ENCODE peak calls at places on chromosome 4, in seven cellular contexts. B, S, Z, Q, F, R and J are unnamed samples.
A peak's percentile ranks its signal among the peaks of the same experiment; 100 is the strongest.

GRCh38 chr4:81714251-81714650 is 242.5 kb upstream of the RASGEF1B start:
- DNase-seq in B (no peak), S (no peak), Z (no peak), Q (no peak), F (no peak), R (no peak), J (no peak)

GRCh38 chr4:8589831-8590545 is 2.6 kb upstream of the CPZ start:
- DNase-seq in B (no peak), S (peak; percentile 60), Z (no peak), Q (no peak), F (no peak), R (no peak), J (no peak)

GRCh38 chr4:686371-687040 is 2.4 kb downstream of the SLC49A3 start:
- DNase-seq in B (no peak), S (no peak), Z (no peak), Q (no peak), F (no peak), R (no peak), J (no peak)

GRCh38 chr4:38173935-38174334 is 213.7 kb downstream of the PTTG2 start:
- DNase-seq in B (no peak), S (no peak), Z (no peak), Q (no peak), F (no peak), R (no peak), J (no peak)

GRCh38 chr4:29047341-29048041 is 1672.7 kb upstream of the PCDH7 start:
- DNase-seq in B (no peak), S (no peak), Z (no peak), Q (no peak), F (no peak), R (no peak), J (no peak)

GRCh38 chr4:146957252-146957651 is 11.6 kb upstream of the TTC29 start:
- DNase-seq in B (no peak), S (no peak), Z (no peak), Q (no peak), F (no peak), R (no peak), J (no peak)

GRCh38 chr4:185634066-185634652 is 98.9 kb upstream of the PDLIM3 start:
- DNase-seq in B (no peak), S (peak; percentile 38), Z (peak; percentile 41), Q (peak; percentile 9), F (peak; percentile 8), R (no peak), J (no peak)

GRCh38 chr4:45063166-45063565 is 336.8 kb upstream of the GNPDA2 start:
- DNase-seq in B (no peak), S (no peak), Z (no peak), Q (no peak), F (no peak), R (no peak), J (no peak)

GRCh38 chr4:183987529-183987946 is 82.4 kb downstream of the STOX2 start:
- DNase-seq in B (no peak), S (peak; percentile 80), Z (no peak), Q (no peak), F (peak; percentile 21), R (no peak), J (no peak)

GRCh38 chr4:124386163-124386562 is 326.4 kb downstream of the ANKRD50 start:
- DNase-seq in B (no peak), S (no peak), Z (no peak), Q (no peak), F (no peak), R (no peak), J (no peak)

GRCh38 chr4:89486042-89486441 is 178.4 kb upstream of the GPRIN3 start:
- DNase-seq in B (no peak), S (peak; percentile 22), Z (no peak), Q (no peak), F (no peak), R (no peak), J (no peak)

GRCh38 chr4:86977621-86978184 is 42.9 kb downstream of the AFF1 start:
- DNase-seq in B (peak; percentile 67), S (no peak), Z (no peak), Q (peak; percentile 96), F (peak; percentile 73), R (no peak), J (peak; percentile 24)

GRCh38 chr4:76449824-76450223 is 14.8 kb downstream of the SHROOM3 start:
- DNase-seq in B (no peak), S (no peak), Z (no peak), Q (no peak), F (no peak), R (no peak), J (no peak)

GRCh38 chr4:134027931-134028330 is 173.7 kb downstream of the PABPC4L start:
- DNase-seq in B (no peak), S (no peak), Z (no peak), Q (no peak), F (peak; percentile 12), R (no peak), J (peak; percentile 64)

GRCh38 chr4:147709999-147710398 is 21.9 kb upstream of the ARHGAP10 start:
- DNase-seq in B (no peak), S (no peak), Z (no peak), Q (no peak), F (no peak), R (peak; percentile 32), J (no peak)

GRCh38 chr4:86853209-86853608 is 4.0 kb upstream of the SLC10A6 start:
- DNase-seq in B (no peak), S (no peak), Z (no peak), Q (no peak), F (no peak), R (no peak), J (no peak)

GRCh38 chr4:83548151-83548905 is 12.4 kb downstream of the GPAT3 start:
- DNase-seq in B (peak; percentile 83), S (no peak), Z (peak; percentile 77), Q (peak; percentile 88), F (peak; percentile 99), R (no peak), J (peak; percentile 96)

GRCh38 chr4:87030606-87031441 is 96.0 kb downstream of the AFF1 start:
- DNase-seq in B (no peak), S (peak; percentile 66), Z (no peak), Q (no peak), F (no peak), R (no peak), J (no peak)

GRCh38 chr4:107094332-107094731 is 58.2 kb upstream of the DKK2 start:
- DNase-seq in B (no peak), S (no peak), Z (no peak), Q (peak; percentile 1), F (peak; percentile 32), R (no peak), J (no peak)

GRCh38 chr4:184731056-184731455 is 2.8 kb downstream of the CENPU start:
- DNase-seq in B (no peak), S (no peak), Z (no peak), Q (no peak), F (no peak), R (no peak), J (no peak)

GRCh38 chr4:138062929-138063328 is 179.2 kb downstream of the SLC7A11 start:
- DNase-seq in B (no peak), S (no peak), Z (no peak), Q (no peak), F (no peak), R (no peak), J (no peak)
- TF ChIP-seq SIN3A in B (no peak), S (no peak), Z (no peak), Q (no peak), F (no peak), R (no peak), J (no peak)

GRCh38 chr4:84638092-84638491 is 55.2 kb downstream of the CDS1 start:
- DNase-seq in B (no peak), S (no peak), Z (no peak), Q (peak; percentile 44), F (no peak), R (no peak), J (no peak)

GRCh38 chr4:84631573-84631972 is 48.6 kb downstream of the CDS1 start:
- DNase-seq in B (no peak), S (no peak), Z (no peak), Q (no peak), F (no peak), R (no peak), J (no peak)

GRCh38 chr4:84634961-84635360 is 52.0 kb downstream of the CDS1 start:
- DNase-seq in B (no peak), S (no peak), Z (no peak), Q (no peak), F (no peak), R (no peak), J (no peak)

DNA sequence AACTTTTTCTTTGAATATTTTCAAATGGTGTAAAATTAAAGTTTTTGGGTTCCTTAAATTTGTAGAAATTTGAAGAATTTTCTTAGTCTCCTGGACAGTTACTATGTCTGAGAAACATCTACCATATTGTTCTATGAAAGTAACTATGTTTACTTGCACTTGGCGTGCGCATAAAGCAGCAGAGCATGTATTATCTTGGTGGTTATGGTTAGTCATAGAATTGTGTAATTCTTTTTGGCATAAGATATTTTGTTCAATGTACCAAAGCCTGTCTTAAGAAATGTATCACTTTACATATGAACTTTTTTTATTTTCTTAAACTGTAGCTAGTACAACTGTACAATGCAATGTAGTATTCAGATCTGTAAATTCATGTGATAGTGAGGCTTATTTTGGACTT is 49.2 kb downstream of the CDS1 start:
- DNase-seq in B (no peak), S (no peak), Z (no peak), Q (no peak), F (no peak), R (no peak), J (no peak)
- TF ChIP-seq SIN3A in B (no peak), S (no peak), Z (no peak), Q (no peak), F (no peak), R (no peak), J (no peak)

DNA sequence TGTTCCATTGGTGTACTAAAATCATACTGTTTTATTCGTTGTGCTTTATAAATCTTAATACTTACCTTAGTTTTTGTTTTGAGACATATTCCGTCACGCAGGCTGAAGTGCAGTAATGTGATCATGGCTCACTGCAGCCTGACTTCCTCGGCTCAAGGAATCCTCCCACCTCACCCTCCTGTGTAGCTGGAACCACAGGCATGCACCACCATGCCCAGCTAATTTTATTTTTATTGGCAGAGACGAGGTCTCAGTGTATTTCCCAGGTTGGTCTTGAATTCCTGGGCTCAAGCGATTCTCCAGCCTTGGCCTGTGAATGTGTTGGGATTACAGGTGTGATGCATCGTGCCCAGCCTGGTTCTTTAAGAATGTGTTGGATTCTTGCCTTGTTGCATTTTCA is 24.4 kb upstream of the DCK start:
- DNase-seq in B (no peak), S (no peak), Z (no peak), Q (no peak), F (no peak), R (no peak), J (no peak)
- TF ChIP-seq SIN3A in B (no peak), S (no peak), Z (no peak), Q (no peak), F (no peak), R (no peak), J (no peak)

DNA sequence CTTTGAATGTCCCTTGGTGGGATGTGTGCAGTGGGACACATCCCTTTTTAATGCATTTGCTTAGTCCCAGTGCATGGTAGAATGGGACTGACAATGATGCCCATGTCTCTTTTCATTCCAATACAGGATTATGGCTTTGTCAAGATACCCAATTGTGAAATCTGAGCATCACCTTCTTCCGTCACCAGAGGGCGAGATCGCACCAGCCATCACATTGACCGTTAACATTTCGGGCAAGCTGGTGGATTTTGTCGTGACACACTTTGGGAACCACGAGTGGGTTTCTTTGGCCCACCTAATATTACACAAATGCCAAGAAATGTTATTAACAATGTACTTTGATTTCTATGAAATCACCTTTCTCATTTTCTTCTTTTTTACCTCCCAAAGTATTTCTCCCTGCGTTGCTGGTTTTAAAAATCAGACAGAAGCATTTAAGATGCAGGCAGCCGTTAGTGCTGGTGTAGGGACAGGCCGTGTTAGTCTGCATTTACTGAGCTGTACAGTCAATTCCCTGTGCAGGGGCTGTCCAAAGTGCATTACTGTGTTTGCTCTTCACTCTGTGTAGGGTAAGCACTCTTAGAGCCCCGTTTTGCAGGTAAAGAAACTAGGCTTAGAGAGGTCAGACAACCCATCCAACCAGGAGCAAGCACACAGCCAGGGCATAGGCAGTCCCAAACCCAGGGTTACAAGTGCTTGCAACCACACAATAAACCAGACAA is 46.5 kb downstream of the CWH43 start:
- DNase-seq in B (no peak), S (peak; percentile 27), Z (peak; percentile 28), Q (peak; percentile 31), F (peak; percentile 6), R (peak; percentile 55), J (no peak)
- TF ChIP-seq SIN3A in B (no peak), S (no peak), Z (no peak), Q (no peak), F (no peak), R (no peak), J (no peak)